ENCODE peak calls at places on chromosomes 2 and 18, in four cellular contexts. E is HepG2, L is GM12878, Q is K562. H is an unnamed sample.

GRCh38 chr18:40407913-40408312 is 1547.1 kb upstream of the PIK3C3 start:
- DNase-seq in E (no peak), L (no peak), Q (no peak), H (no peak)

GRCh38 chr2:219380926-219381325 is 6.8 kb downstream of the DNPEP start:
- DNase-seq in E (no peak), L (no peak), Q (no peak), H (no peak)

GRCh38 chr2:178005756-178006155 is 66.8 kb downstream of the PDE11A start:
- DNase-seq in E (no peak), L (no peak), Q (no peak), H (no peak)

GRCh38 chr2:27606611-27607010 is 22.2 kb downstream of the CCDC121 start:
- DNase-seq in E (no peak), L (no peak), Q (no peak), H (no peak)

GRCh38 chr2:237154050-237154638 is 68.5 kb downstream of the COPS8 start:
- DNase-seq in E (peak), L (no peak), Q (peak), H (peak)

GRCh38 chr18:67041334-67041733 is 437.4 kb upstream of the CDH19 start:
- DNase-seq in E (no peak), L (no peak), Q (no peak), H (no peak)

GRCh38 chr2:228875152-228875875 is 395.8 kb downstream of the PID1 start:
- DNase-seq in E (no peak), L (no peak), Q (no peak), H (no peak)

GRCh38 chr18:47050468-47050867 is 15.0 kb upstream of the ELOA2 start:
- DNase-seq in E (peak), L (no peak), Q (peak), H (peak)

GRCh38 chr2:218429951-218430692 is 11.2 kb downstream of the VIL1 start:
- DNase-seq in E (no peak), L (no peak), Q (no peak), H (no peak)

GRCh38 chr2:207482630-207483029 is 47.1 kb upstream of the CREB1 start:
- DNase-seq in E (no peak), L (no peak), Q (no peak), H (no peak)

GRCh38 chr18:63320690-63321265 is 1.2 kb upstream of the BCL2 start:
- DNase-seq in E (peak), L (no peak), Q (peak), H (no peak)

GRCh38 chr2:184047536-184047935 is 550.8 kb upstream of the ZNF804A start:
- DNase-seq in E (no peak), L (no peak), Q (no peak), H (no peak)

GRCh38 chr2:220504890-220505564 is 877.6 kb downstream of the SLC4A3 start:
- DNase-seq in E (peak), L (no peak), Q (no peak), H (no peak)

GRCh38 chr2:230794472-230794871 is 70.3 kb upstream of the ITM2C start:
- DNase-seq in E (no peak), L (no peak), Q (no peak), H (no peak)

GRCh38 chr18:6406910-6407470 is 7.7 kb downstream of the L3MBTL4 start:
- DNase-seq in E (peak), L (no peak), Q (no peak), H (no peak)
- TF ChIP-seq SP1 in E (no peak), L (no peak), Q (no peak), H (no peak)

GRCh38 chr18:1037766-1038165 is 133.1 kb downstream of the ADCYAP1 start:
- DNase-seq in E (no peak), L (no peak), Q (no peak), H (no peak)

GRCh38 chr18:1039421-1039820 is 134.8 kb downstream of the ADCYAP1 start:
- DNase-seq in E (no peak), L (no peak), Q (no peak), H (no peak)

GRCh38 chr18:1036926-1037325 is 132.3 kb downstream of the ADCYAP1 start:
- DNase-seq in E (no peak), L (no peak), Q (peak), H (no peak)

GRCh38 chr18:1034971-1035370 is 130.3 kb downstream of the ADCYAP1 start:
- DNase-seq in E (no peak), L (no peak), Q (no peak), H (no peak)
- TF ChIP-seq FOXK2 in E (no peak), L (no peak), Q (no peak), H (no peak)

GRCh38 chr2:172084734-172085459 is 410 bp upstream of the DLX1 start:
- DNase-seq in E (peak), L (no peak), Q (peak), H (peak)

GRCh38 chr2:172085460-172086159 is at the start of gene DLX1:
- DNase-seq in E (no peak), L (no peak), Q (no peak), H (no peak)

GRCh38 chr2:172087780-172088244 is 2.5 kb downstream of the DLX1 start:
- DNase-seq in E (no peak), L (no peak), Q (no peak), H (no peak)

GRCh38 chr2:172087191-172087779 is 2.0 kb downstream of the DLX1 start:
- DNase-seq in E (no peak), L (no peak), Q (no peak), H (no peak)

DNA sequence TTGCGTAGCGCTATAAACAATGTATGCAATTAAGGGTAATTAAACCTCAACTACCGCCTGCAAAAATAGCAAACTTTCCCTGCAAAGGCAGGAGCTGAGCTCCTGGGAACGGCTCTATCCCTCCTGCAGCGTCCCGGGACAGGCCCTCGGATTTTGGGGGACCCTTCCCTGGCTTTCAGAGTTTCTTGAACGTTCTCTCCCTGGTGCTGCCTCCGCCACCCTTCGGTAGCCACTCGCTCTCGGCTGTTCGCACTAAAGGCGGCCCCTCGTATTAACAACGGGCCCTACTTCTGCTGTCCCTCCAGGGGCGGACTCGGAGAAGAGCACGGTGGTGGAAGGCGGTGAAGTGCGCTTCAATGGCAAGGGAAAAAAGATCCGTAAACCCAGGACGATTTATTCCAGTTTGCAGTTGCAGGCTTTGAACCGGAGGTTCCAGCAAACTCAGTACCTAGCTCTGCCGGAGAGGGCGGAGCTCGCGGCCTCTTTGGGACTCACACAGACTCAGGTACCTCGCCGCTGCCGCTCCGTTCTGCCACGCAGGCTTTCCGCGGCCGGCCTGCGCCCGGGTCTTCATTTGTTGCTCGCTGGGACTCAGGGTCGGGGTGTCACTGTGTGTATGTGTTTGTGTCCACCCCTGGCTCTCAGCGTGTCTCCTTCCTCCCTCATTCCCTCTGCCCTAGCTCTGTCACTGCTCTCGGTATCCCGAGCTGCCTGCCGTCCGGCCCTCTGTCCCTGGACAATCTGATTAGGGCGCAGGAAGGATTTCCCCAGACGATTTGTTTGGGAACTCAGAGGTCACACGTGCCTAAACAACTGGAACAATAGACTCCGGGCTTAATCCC is 1.3 kb downstream of the DLX1 start:
- DNase-seq in E (peak), L (no peak), Q (no peak), H (no peak)
- TF ChIP-seq SP1 in E (no peak), L (no peak), Q (no peak), H (no peak)

DNA sequence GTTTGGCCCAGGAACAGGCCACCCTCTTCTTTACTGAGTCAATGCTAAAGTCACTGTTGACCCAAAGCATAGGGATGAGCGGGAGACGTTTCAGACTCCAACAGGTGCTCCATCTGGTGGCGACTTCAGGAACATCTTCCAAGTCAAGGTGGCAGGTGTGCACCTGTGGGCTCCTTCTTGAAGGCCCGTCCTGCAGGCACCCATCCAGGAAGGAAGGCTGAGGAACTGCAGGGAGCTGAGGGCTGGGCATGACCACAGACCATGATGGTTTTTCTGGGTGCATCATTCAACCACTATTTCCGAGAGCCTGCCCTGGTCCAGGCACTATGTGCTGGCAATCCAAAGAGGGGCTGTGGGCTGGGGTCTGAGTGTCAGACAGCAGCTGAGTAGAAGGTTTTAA is 142.8 kb downstream of the NDUFA10 start:
- DNase-seq in E (peak), L (no peak), Q (peak), H (peak)
- TF ChIP-seq FOXK2 in E (no peak), L (no peak), Q (no peak), H (no peak)

DNA sequence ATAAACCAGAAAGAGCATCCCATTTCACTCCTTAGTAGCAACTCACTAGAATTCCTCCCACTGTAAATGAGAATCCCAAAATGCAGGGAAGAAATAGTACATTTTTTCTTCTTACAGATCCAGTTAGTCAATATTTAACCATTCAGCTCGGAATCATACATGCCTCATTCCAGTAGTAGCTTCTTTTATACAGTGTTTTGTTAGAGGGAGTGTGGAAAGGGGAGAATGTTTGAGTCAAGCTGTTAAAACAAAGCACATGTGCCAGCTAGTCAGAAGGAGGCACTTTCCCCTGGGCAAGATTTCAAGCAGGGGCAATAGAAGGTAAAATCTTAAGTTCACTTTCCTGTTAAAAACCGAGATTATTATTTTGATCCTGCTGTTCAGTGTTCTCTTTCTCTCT is 147.3 kb upstream of the FAM98A start:
- DNase-seq in E (no peak), L (no peak), Q (no peak), H (no peak)
- TF ChIP-seq SP1 in E (no peak), L (no peak), Q (no peak), H (no peak)

GRCh38 chr2:104866122-104866864 is 12.4 kb downstream of the POU3F3 start:
- DNase-seq in E (no peak), L (no peak), Q (no peak), H (no peak)

GRCh38 chr2:104864751-104865470 is 11.0 kb downstream of the POU3F3 start:
- DNase-seq in E (no peak), L (no peak), Q (no peak), H (no peak)

GRCh38 chr2:104866883-104867350 is 13.0 kb downstream of the POU3F3 start:
- DNase-seq in E (no peak), L (no peak), Q (no peak), H (no peak)

GRCh38 chr2:104868081-104868806 is 14.3 kb downstream of the POU3F3 start:
- DNase-seq in E (no peak), L (no peak), Q (no peak), H (no peak)

GRCh38 chr2:104867351-104868080 is 13.6 kb downstream of the POU3F3 start:
- DNase-seq in E (no peak), L (no peak), Q (no peak), H (no peak)
- TF ChIP-seq FOXK2 in E (no peak), L (no peak), Q (no peak), H (no peak)

DNA sequence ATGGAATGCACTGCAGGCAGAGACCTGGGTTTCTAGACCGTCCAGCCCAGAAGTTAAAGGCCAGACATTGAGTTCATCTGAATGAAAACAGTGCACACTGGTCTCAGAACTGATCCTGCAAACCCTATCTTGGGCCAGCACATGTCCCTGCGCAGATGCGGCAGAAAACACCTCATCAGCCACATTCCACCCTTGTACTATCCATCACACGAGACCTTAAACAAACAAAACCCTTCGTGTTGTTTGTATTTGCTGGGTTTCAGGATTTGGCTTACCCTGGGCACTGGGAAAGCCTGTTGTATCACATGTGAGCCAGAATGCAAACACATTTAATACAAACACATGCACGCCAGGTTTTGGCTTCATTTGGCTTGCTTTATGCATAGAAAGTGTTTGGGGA is 12.5 kb downstream of the WIPF1 start:
- DNase-seq in E (peak), L (no peak), Q (peak), H (no peak)
- TF ChIP-seq SP1 in E (no peak), L (no peak), Q (no peak), H (no peak)

GRCh38 chr18:9275890-9276289 is 58.7 kb upstream of the TWSG1 start:
- DNase-seq in E (no peak), L (no peak), Q (no peak), H (no peak)
- TF ChIP-seq FOXK2 in E (no peak), L (no peak), Q (no peak), H (no peak)

GRCh38 chr2:1606421-1607235 is 137.7 kb downstream of the PXDN start:
- DNase-seq in E (no peak), L (no peak), Q (no peak), H (no peak)

GRCh38 chr2:1607971-1608688 is 136.2 kb downstream of the PXDN start:
- DNase-seq in E (no peak), L (no peak), Q (no peak), H (no peak)

GRCh38 chr2:1607236-1607920 is 136.9 kb downstream of the PXDN start:
- DNase-seq in E (no peak), L (no peak), Q (no peak), H (no peak)

GRCh38 chr2:1605102-1605501 is 139.2 kb downstream of the PXDN start:
- DNase-seq in E (no peak), L (no peak), Q (no peak), H (no peak)

DNA sequence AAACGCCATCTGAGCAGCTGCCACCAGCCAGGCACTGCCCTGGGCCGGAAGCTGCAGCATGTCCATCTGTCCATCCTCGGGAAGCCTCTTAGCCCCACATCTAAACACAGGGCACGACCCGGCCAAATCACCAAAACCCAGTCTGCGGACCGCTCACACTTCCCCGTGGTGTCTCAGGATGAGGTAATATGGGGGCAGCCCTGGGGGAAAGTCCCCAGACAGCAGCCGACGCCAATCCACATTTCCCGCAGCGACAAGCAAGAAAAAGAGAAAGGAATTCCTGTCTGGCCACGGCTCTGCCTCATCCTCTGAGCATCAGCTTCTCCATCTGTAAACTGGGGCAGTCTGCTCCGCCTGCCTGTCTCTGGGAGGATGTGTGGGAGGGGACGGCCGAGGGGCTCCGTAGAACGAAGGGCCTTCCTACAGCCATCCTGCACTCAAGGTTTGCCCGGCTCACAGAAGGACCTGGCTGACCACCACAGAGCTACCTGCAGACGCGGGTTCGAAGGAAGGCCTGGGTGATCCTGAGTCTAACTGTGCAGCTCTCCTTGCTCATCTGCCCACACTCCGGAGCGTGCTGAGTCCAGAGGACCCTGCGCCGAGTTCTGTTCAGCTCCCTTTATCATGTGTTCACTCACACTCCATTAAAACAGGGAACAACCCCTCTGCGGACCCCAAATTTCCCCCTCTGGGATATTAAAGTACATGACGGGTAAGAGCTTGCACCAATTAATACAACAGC is 138.5 kb downstream of the PXDN start:
- DNase-seq in E (no peak), L (no peak), Q (no peak), H (no peak)
- TF ChIP-seq SP1 in E (no peak), L (no peak), Q (no peak), H (no peak)